ENCODE peak calls at places on chromosome 10, in seven cellular contexts. R is progenitor cell of endocrine pancreas, I is nephron progenitor cell, C is D721Med, G is hepatocyte, Y is cardiac fibroblast, M is prostate gland. P is an unnamed sample.
A peak's percentile ranks its signal among the peaks of the same experiment; 100 is the strongest.

GRCh38 chr10:126476256-126476655 is 88.0 kb upstream of the ADAM12 start:
- DNase-seq in I (peak; percentile 49), R (no peak), G (no peak), C (no peak), M (no peak), Y (peak; percentile 7), P (no peak)

GRCh38 chr10:26448706-26449435 is 10.7 kb downstream of the APBB1IP start:
- DNase-seq in G (no peak), C (no peak), I (no peak), R (no peak), Y (no peak), M (no peak), P (no peak)

GRCh38 chr10:15743443-15743842 is 23.7 kb upstream of the ITGA8 start:
- DNase-seq in Y (no peak), G (no peak), R (no peak), I (no peak), M (no peak), C (no peak), P (no peak)

GRCh38 chr10:129877773-129878371 is 86.2 kb downstream of the EBF3 start:
- DNase-seq in G (no peak), I (peak; percentile 27), M (no peak), Y (peak; percentile 43), R (no peak), C (no peak), P (no peak)

GRCh38 chr10:98367626-98368451 is 47.1 kb downstream of the PYROXD2 start:
- DNase-seq in I (no peak), Y (no peak), G (no peak), C (no peak), R (no peak), M (no peak), P (no peak)

GRCh38 chr10:30671011-30671616 is 41.6 kb upstream of the LYZL2 start:
- DNase-seq in C (no peak), I (peak; percentile 38), G (peak; percentile 79), R (peak; percentile 16), Y (peak; percentile 89), M (no peak), P (peak; percentile 58)

GRCh38 chr10:98006266-98006665 is 24.2 kb downstream of the CRTAC1 start:
- DNase-seq in M (no peak), I (no peak), C (no peak), R (no peak), G (peak; percentile 17), Y (no peak), P (no peak)

GRCh38 chr10:90930070-90930837 is 9.4 kb upstream of the ANKRD1 start:
- DNase-seq in Y (peak; percentile 79), R (no peak), M (peak; percentile 61), I (peak; percentile 41), C (no peak), G (peak; percentile 57), P (peak; percentile 80)

GRCh38 chr10:905503-905902 is 26.0 kb downstream of the LARP4B start:
- DNase-seq in C (no peak), M (no peak), R (no peak), Y (peak; percentile 17), G (no peak), I (no peak), P (no peak)

GRCh38 chr10:15344876-15345285 is 26.2 kb downstream of the FAM171A1 start:
- DNase-seq in M (peak; percentile 60), I (no peak), Y (peak; percentile 74), R (no peak), G (no peak), C (no peak), P (no peak)

GRCh38 chr10:90964781-90965462 is 44.0 kb upstream of the ANKRD1 start:
- DNase-seq in I (no peak), M (no peak), C (no peak), R (no peak), G (no peak), Y (no peak), P (no peak)

GRCh38 chr10:131685576-131685975 is 215.2 kb upstream of the PPP2R2D start:
- DNase-seq in Y (no peak), G (no peak), C (no peak), I (no peak), R (no peak), M (no peak), P (no peak)

GRCh38 chr10:2278391-2278790 is 541.1 kb upstream of the ADARB2 start:
- DNase-seq in I (no peak), C (no peak), R (no peak), G (no peak), Y (no peak), M (no peak), P (no peak)

GRCh38 chr10:22219308-22219707 is 1.5 kb upstream of the EBLN1 start:
- DNase-seq in G (no peak), M (no peak), I (no peak), Y (peak; percentile 28), C (no peak), R (no peak), P (no peak)

GRCh38 chr10:27745719-27746363 is at the start of gene MKX:
- DNase-seq in I (peak; percentile 89), Y (peak; percentile 12), R (peak; percentile 49), G (peak; percentile 69), C (no peak), M (peak; percentile 28), P (no peak)

DNA sequence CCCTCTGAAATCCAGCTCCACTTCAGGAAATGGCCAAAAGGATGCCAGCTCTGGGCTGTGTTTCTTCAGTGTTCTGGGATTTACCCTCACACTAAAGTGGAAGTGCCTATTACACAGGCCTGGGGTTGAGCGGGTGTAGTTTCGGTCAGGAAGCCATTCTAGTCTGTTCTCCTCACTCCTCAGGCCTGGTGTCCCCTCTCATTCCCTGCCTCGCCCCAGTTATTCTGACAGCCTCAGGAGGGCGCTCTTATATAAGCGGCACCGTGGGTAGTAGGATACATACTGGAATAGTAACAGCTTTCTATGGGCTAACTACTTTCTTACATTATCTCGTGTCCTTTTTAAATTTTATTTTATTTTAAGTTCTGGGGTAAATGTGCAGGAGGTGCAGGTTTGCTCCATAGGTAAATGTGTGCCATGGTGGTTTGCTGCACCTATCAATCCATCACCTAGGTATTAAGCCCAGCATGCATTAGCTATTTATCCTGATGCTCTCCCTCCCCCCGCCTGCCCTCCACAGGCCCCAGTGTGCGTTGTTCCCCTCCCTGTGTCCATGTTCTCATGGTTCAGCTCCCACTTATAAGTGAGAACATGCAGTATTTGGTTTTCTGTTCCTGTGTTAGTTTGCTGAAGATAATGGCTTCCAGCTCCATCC is 12.2 kb upstream of the LGI1 start:
- DNase-seq in R (no peak), Y (peak; percentile 12), I (no peak), G (no peak), M (no peak), C (peak; percentile 43), P (peak; percentile 45)
- TF ChIP-seq CTCF in R (peak; percentile 44), Y (peak; percentile 25), I (peak; percentile 39), G (peak; percentile 36), M (peak; percentile 19), C (peak; percentile 97), P (peak; percentile 14)

DNA sequence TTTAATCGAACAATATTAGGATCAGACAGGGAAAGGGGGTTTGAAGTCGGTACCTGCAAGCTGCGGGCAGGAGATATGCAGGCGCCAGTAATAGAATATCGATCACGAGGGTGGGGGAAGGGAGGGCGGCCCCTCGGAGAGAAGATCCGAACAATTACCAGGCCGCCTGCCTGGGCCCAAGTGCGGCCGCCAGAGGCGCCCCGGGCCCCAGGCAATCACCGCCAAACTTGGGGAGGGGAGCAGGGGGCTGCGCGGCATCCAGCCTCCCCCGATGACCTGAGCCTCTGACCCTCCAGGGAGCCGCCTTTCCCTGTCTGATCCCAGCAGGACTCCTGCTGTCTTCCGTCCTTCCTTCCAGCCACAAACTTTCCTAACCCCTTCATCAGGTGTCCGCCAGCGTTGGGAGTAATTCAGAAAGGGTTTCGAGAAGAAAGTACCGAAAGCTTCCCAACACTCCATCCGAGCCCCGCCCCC is 1.1 kb downstream of the NKX1-2 start:
- DNase-seq in R (no peak), Y (no peak), C (no peak), G (no peak), I (peak; percentile 34), M (no peak), P (no peak)
- TF ChIP-seq CTCF in R (peak; percentile 47), Y (no peak), C (no peak), G (peak; percentile 6), I (peak; percentile 16), M (no peak), P (no peak)

DNA sequence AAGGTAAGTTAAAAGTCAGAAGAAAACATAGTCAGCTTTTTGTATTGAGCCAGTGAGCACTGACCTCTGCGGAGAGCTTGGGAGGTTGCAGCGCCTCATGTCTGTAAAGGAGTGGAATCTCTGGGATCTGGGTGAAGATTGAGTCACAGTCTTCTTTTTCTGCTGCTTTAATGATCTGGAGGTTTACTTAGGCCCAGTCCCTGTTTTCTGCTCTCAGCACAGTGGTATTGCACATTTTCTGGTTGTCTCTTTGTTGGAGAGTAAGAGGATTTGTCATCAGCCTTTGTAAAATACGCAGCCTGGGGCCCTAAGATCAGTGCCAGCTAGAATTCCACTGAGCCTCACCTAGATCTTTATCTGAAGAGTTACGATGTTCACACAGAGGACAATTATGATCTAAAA is 58.3 kb upstream of the GJD4 start:
- DNase-seq in G (peak; percentile 33), I (no peak), M (peak; percentile 24), R (no peak), Y (peak; percentile 79), C (no peak), P (peak; percentile 59)
- TF ChIP-seq CTCF in G (peak; percentile 14), I (no peak), M (no peak), R (no peak), Y (peak; percentile 15), C (peak; percentile 6), P (peak; percentile 18)

GRCh38 chr10:44975487-44976331 is 2.9 kb downstream of the DEPP1 start:
- DNase-seq in G (peak; percentile 87), M (no peak), C (no peak), I (no peak), Y (peak; percentile 79), R (no peak), P (peak; percentile 76)

GRCh38 chr10:44978213-44978569 is 418 bp downstream of the DEPP1 start:
- DNase-seq in Y (no peak), G (no peak), C (no peak), I (no peak), R (no peak), M (no peak), P (no peak)

GRCh38 chr10:44976352-44977198 is 2.0 kb downstream of the DEPP1 start:
- DNase-seq in G (no peak), Y (no peak), M (no peak), I (no peak), C (no peak), R (no peak), P (no peak)

GRCh38 chr10:44978570-44979280 is at the start of gene DEPP1:
- DNase-seq in Y (peak; percentile 90), G (peak; percentile 98), C (peak; percentile 72), I (peak; percentile 93), R (peak; percentile 82), M (peak; percentile 97), P (peak; percentile 98)

DNA sequence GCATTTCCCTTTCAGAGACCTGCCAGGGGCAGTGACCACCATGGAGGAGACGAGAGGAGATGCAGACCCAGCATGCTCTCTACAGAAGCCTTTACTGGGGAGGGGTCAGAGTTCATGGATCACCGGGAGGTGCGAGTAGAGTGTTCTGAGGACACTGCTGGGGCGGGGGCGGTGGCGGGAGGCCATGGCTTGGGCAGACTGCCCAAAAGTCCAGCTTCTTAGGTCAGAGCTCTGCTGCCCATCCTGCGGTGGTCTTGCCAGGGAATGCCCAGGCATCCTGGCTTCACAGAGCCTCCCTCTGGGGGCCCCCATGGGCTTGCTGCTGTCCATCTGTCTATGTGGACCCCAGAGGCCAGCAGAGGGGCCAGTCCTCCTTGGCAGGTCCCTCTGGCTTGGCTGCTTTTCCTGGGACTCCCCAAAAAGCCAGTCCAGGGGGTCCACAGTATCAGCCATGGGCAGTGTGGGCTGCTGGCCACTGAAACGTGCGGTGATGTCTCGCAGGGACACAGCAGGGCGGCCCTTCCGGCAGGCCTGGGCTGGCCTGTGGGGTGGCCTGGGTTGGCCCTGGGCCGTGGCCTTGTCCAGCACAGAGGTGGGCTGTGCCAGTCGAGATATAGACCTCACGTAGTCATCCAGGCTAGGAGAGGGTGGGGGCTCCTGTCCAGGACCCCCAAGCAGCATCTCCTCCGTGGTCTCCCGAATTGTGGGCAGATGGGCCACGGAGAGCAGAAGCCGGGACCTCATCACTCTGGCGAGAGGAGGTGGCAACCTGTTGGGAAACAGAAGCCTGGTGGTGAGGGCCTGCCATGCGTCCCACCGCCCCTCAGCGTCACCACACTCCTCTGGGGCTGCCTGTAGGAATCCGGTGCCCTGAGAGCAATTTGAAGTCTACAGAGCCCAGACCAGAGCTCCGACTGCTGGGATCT is 1.1 kb downstream of the DEPP1 start:
- DNase-seq in M (no peak), C (no peak), G (no peak), Y (no peak), R (no peak), I (no peak), P (no peak)
- TF ChIP-seq CTCF in M (no peak), C (no peak), G (no peak), Y (no peak), R (no peak), I (no peak), P (no peak)